ENCODE peak calls at places on chromosomes 16 and 17, in four cellular contexts. M is esophagus muscularis mucosa, P is mucosa of descending colon, K is AG09309. Y is an unnamed sample.

GRCh38 chr16:4968879-4969278 is 10.7 kb downstream of the SEC14L5 start:
- DNase-seq in M (no peak), K (no peak), P (no peak), Y (no peak)

GRCh38 chr17:15343749-15344148 is 2.4 kb upstream of the TEKT3 start:
- DNase-seq in K (no peak), M (no peak), P (no peak), Y (no peak)

GRCh38 chr16:22147853-22148252 is 14.5 kb upstream of the SDR42E2 start:
- DNase-seq in K (no peak), M (no peak), P (no peak), Y (no peak)

GRCh38 chr16:56477096-56477878 is 25.9 kb downstream of the OGFOD1 start:
- DNase-seq in P (no peak), K (peak), M (no peak), Y (peak)

GRCh38 chr16:89193021-89193575 is 7.2 kb downstream of the SLC22A31 start:
- DNase-seq in P (peak), K (peak), M (no peak), Y (no peak)

GRCh38 chr17:39150795-39151679 is at the start of gene PLXDC1:
- DNase-seq in M (no peak), P (no peak), K (no peak), Y (no peak)

GRCh38 chr17:60169921-60170817 is 20.4 kb downstream of the CA4 start:
- DNase-seq in K (peak), P (peak), M (no peak), Y (no peak)

GRCh38 chr16:79372504-79373184 is 227.9 kb downstream of the MAF start:
- DNase-seq in K (no peak), M (no peak), P (no peak), Y (peak)

GRCh38 chr17:82272495-82273326 is 789 bp downstream of the CSNK1D start:
- DNase-seq in K (no peak), M (no peak), P (peak), Y (no peak)

DNA sequence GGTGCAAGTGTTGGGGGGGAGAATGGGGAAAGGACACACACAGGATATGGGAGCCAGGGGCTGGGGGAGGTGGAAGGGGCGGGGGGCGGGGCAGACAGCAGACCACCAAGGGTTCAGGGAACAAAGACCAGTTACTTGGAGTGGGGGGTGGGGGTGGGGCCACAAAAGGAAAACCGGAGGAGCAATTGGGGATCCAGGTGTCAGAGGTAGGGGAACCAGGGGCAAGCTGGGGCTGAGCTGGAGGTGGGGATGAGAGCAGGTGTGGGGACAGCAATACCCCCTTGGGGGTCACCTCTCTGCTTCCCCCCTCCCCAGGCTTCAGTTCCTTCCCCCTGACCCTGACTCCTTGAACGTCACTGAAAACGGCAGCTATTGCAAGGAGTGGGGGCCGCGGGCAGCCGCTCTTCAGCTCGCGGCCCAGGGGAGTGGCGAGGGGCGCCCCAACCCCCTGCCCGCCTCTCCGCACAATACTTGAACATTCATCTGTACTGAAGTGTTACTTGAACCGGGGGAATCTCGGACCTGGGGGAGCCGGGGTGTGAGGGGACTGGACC is 1.3 kb upstream of the ORAI3 start:
- DNase-seq in P (no peak), K (no peak), M (no peak), Y (no peak)
- H3K4me3 ChIP-seq in P (no peak), K (no peak), M (peak), Y (no peak)

DNA sequence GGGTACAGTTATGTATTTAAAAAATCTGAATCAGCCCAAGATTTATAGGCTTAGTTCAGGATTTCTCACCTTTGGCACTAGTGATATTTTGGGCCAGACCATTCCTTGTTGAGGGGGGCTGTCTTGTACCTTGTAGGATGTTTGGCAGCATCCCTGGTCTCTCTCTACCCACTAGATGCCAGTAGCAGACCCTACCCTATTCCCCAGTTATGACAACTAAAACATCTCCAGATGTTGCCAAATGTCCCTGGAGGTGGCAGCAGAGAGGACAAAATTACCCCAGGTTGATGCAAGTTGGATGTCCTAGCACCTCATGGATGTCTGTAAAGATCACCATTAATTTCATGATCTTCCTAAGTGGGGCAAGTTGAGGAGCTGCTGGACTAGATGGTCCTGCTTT is 45.8 kb downstream of the SYT17 start:
- DNase-seq in P (no peak), K (no peak), M (no peak), Y (no peak)
- TF ChIP-seq CTCF in P (no peak), K (no peak), M (no peak), Y (no peak)

DNA sequence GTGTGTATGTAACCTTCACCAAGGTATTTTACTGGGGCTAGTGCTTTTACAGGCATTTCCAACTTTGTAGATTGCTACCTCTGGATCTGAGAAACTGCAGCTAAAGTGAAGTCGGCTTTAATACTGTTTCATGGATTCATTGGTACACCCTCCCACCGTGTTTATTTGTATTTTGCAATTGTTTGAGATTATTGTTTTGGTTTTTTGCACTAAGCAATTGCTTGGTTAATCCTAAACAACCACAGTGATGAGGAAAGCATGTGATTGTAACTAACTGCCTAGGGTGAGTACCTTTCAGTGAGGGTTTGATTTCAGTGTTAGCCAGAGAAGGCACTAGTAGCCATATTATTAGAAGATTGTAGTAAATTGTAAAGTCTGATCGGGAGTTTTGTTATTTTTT is 3.3 kb downstream of the LUC7L3 start:
- DNase-seq in P (no peak), M (no peak), K (no peak), Y (no peak)
- H3K4me3 ChIP-seq in P (no peak), M (peak), K (no peak), Y (peak)

DNA sequence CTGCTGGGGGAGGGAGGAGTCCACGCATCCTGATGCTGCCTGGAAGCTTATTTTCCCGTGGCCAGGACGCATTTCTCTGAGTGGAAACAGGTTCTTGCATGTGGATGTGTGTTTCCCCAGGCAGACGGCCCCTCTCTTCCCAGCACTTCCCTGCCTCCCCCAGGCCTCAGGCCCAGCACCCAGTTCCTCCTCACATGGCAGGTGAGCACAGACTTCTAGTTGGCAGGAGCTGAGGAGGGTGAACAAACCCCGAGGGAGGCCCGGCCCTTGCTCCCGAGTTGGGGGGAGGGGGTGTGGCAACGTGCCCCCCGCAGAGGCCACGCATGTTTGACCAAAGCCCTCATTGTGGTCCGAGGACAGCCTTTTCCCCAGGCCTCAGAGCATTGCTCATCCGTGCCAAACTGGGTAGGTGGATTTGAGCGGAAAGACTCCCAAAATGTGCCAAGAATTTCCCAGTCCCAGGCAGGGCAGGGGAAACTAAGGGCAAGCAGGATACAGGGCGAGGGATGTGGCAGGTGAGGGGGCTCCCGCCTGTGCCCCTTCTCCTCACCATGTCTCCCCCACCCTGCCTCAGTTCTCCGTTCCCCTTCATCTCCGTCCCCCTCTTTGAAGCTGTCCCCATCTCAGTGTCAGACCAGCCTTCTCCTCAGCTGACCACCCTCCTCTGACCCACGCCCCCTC is 1.5 kb upstream of the SPEM1 start:
- DNase-seq in K (no peak), P (no peak), M (no peak), Y (no peak)
- TF ChIP-seq CTCF in K (no peak), P (no peak), M (no peak), Y (no peak)

GRCh38 chr16:29024280-29024679 is 39.4 kb downstream of the LAT start:
- DNase-seq in K (no peak), P (no peak), M (no peak), Y (no peak)

GRCh38 chr16:29022196-29022595 is 37.3 kb downstream of the LAT start:
- DNase-seq in K (no peak), M (no peak), P (no peak), Y (no peak)

GRCh38 chr16:29023279-29024278 is 38.7 kb downstream of the LAT start:
- DNase-seq in M (no peak), K (no peak), P (no peak), Y (no peak)

GRCh38 chr16:29025735-29026134 is 40.9 kb downstream of the LAT start:
- DNase-seq in P (no peak), K (no peak), M (no peak), Y (no peak)

GRCh38 chr16:29025218-29025617 is 40.4 kb downstream of the LAT start:
- DNase-seq in K (no peak), P (no peak), M (no peak), Y (no peak)
- H3K4me3 ChIP-seq in K (no peak), P (no peak), M (no peak), Y (no peak)

Y was measured in epithelial cell of proximal tubule.